ENCODE peak calls at places on chromosome X, in eight cellular contexts. One of them, this sample, is unnamed.

GRCh38 chrX:141341341-141341740 is 99.0 kb upstream of the SPANXC start:
- DNase-seq in Peyer's patch: no peak
- DNase-seq in HepG2: no peak
- DNase-seq in NB4: no peak
- DNase-seq in adrenal gland: no peak
- DNase-seq in GM12892: no peak
- DNase-seq in heart left ventricle: no peak
- DNase-seq in uterus: no peak
- DNase-seq in this sample: no peak

GRCh38 chrX:67893931-67894330 is 350.1 kb downstream of the AR start:
- DNase-seq in Peyer's patch: no peak
- DNase-seq in HepG2: no peak
- DNase-seq in NB4: peak
- DNase-seq in adrenal gland: no peak
- DNase-seq in GM12892: no peak
- DNase-seq in heart left ventricle: no peak
- DNase-seq in uterus: no peak
- DNase-seq in this sample: no peak

GRCh38 chrX:136457303-136457917 is 30.3 kb upstream of the BRS3 start:
- DNase-seq in Peyer's patch: no peak
- DNase-seq in HepG2: no peak
- DNase-seq in NB4: peak
- DNase-seq in adrenal gland: no peak
- DNase-seq in GM12892: no peak
- DNase-seq in heart left ventricle: no peak
- DNase-seq in uterus: no peak
- DNase-seq in this sample: no peak

GRCh38 chrX:141341743-141342142 is 99.4 kb upstream of the SPANXC start:
- DNase-seq in Peyer's patch: no peak
- DNase-seq in HepG2: no peak
- DNase-seq in NB4: no peak
- DNase-seq in adrenal gland: no peak
- DNase-seq in GM12892: no peak
- DNase-seq in heart left ventricle: no peak
- DNase-seq in uterus: no peak
- DNase-seq in this sample: no peak

GRCh38 chrX:97504435-97504834 is 620.7 kb downstream of the RPA4 start:
- DNase-seq in Peyer's patch: no peak
- DNase-seq in HepG2: no peak
- DNase-seq in NB4: no peak
- DNase-seq in adrenal gland: no peak
- DNase-seq in GM12892: no peak
- DNase-seq in heart left ventricle: no peak
- DNase-seq in uterus: no peak
- DNase-seq in this sample: no peak

GRCh38 chrX:34404386-34405070 is 252.6 kb downstream of the TMEM47 start:
- DNase-seq in Peyer's patch: peak
- DNase-seq in HepG2: no peak
- DNase-seq in NB4: no peak
- DNase-seq in adrenal gland: no peak
- DNase-seq in GM12892: no peak
- DNase-seq in heart left ventricle: no peak
- DNase-seq in uterus: peak
- DNase-seq in this sample: no peak

GRCh38 chrX:25198891-25199290 is 183.1 kb upstream of the ARX start:
- DNase-seq in Peyer's patch: no peak
- DNase-seq in HepG2: no peak
- DNase-seq in NB4: no peak
- DNase-seq in adrenal gland: no peak
- DNase-seq in GM12892: no peak
- DNase-seq in heart left ventricle: no peak
- DNase-seq in uterus: no peak
- DNase-seq in this sample: no peak

GRCh38 chrX:43827791-43828190 is 54.5 kb downstream of the MAOB start:
- DNase-seq in Peyer's patch: no peak
- DNase-seq in HepG2: no peak
- DNase-seq in NB4: no peak
- DNase-seq in adrenal gland: no peak
- DNase-seq in GM12892: no peak
- DNase-seq in heart left ventricle: no peak
- DNase-seq in uterus: no peak
- DNase-seq in this sample: no peak

GRCh38 chrX:53246231-53246630 is 21.2 kb upstream of the KDM5C start:
- DNase-seq in Peyer's patch: no peak
- DNase-seq in HepG2: no peak
- DNase-seq in NB4: no peak
- DNase-seq in adrenal gland: no peak
- DNase-seq in GM12892: no peak
- DNase-seq in heart left ventricle: no peak
- DNase-seq in uterus: no peak
- DNase-seq in this sample: no peak

GRCh38 chrX:154428176-154429171 is at the start of gene ATP6AP1:
- DNase-seq in Peyer's patch: peak
- DNase-seq in HepG2: peak
- DNase-seq in NB4: peak
- DNase-seq in adrenal gland: peak
- DNase-seq in GM12892: peak
- DNase-seq in heart left ventricle: peak
- DNase-seq in uterus: peak
- DNase-seq in this sample: peak
- TF ChIP-seq POLR2A in Peyer's patch: peak
- TF ChIP-seq POLR2A in HepG2: no peak
- TF ChIP-seq POLR2A in NB4: peak
- TF ChIP-seq POLR2A in adrenal gland: peak
- TF ChIP-seq POLR2A in GM12892: peak
- TF ChIP-seq POLR2A in heart left ventricle: peak
- TF ChIP-seq POLR2A in uterus: peak
- TF ChIP-seq POLR2A in this sample: peak

GRCh38 chrX:48575642-48576041 is 1.4 kb downstream of the RBM3 start:
- DNase-seq in Peyer's patch: no peak
- DNase-seq in HepG2: no peak
- DNase-seq in NB4: no peak
- DNase-seq in adrenal gland: no peak
- DNase-seq in GM12892: no peak
- DNase-seq in heart left ventricle: no peak
- DNase-seq in uterus: no peak
- DNase-seq in this sample: no peak

GRCh38 chrX:48576108-48576507 is 1.8 kb downstream of the RBM3 start:
- DNase-seq in Peyer's patch: no peak
- DNase-seq in HepG2: no peak
- DNase-seq in NB4: no peak
- DNase-seq in adrenal gland: no peak
- DNase-seq in GM12892: no peak
- DNase-seq in heart left ventricle: no peak
- DNase-seq in uterus: no peak
- DNase-seq in this sample: no peak

GRCh38 chrX:48580662-48581061 is 6.4 kb downstream of the RBM3 start:
- DNase-seq in Peyer's patch: no peak
- DNase-seq in HepG2: no peak
- DNase-seq in NB4: no peak
- DNase-seq in adrenal gland: no peak
- DNase-seq in GM12892: no peak
- DNase-seq in heart left ventricle: no peak
- DNase-seq in uterus: no peak
- DNase-seq in this sample: no peak

GRCh38 chrX:48578661-48579128 is 4.4 kb downstream of the RBM3 start:
- DNase-seq in Peyer's patch: no peak
- DNase-seq in HepG2: no peak
- DNase-seq in NB4: no peak
- DNase-seq in adrenal gland: no peak
- DNase-seq in GM12892: no peak
- DNase-seq in heart left ventricle: no peak
- DNase-seq in uterus: no peak
- DNase-seq in this sample: no peak

DNA sequence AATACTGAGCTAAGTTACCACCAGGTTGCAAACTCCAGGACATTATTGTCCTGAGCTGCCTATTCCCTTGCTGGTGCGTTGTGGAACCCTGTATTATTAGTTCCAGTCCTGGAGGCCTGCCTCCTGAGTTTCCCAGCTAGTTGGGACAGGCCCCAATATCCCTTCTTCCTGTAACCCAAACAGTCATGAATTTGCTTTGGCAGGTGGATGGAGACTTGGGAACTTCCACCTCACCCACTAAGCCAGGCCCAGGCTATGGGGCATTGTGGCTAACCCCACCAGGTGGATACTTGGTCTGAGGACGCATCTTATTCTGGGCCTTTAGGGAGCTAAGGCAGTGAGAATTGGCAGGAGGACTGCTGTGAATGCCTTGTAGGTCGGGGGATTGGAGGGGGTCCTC is 5.0 kb downstream of the RBM3 start:
- DNase-seq in Peyer's patch: no peak
- DNase-seq in HepG2: no peak
- DNase-seq in NB4: no peak
- DNase-seq in adrenal gland: no peak
- DNase-seq in GM12892: no peak
- DNase-seq in heart left ventricle: no peak
- DNase-seq in uterus: no peak
- DNase-seq in this sample: no peak
- TF ChIP-seq POLR2A in Peyer's patch: no peak
- TF ChIP-seq POLR2A in HepG2: no peak
- TF ChIP-seq POLR2A in NB4: no peak
- TF ChIP-seq POLR2A in adrenal gland: no peak
- TF ChIP-seq POLR2A in GM12892: no peak
- TF ChIP-seq POLR2A in heart left ventricle: no peak
- TF ChIP-seq POLR2A in uterus: no peak
- TF ChIP-seq POLR2A in this sample: no peak

GRCh38 chrX:40646489-40647306 is 663 bp downstream of the CXorf38 start:
- DNase-seq in Peyer's patch: peak
- DNase-seq in HepG2: no peak
- DNase-seq in NB4: peak
- DNase-seq in adrenal gland: peak
- DNase-seq in GM12892: peak
- DNase-seq in heart left ventricle: peak
- DNase-seq in uterus: peak
- DNase-seq in this sample: no peak

GRCh38 chrX:40647307-40648197 is at the start of gene CXorf38:
- DNase-seq in Peyer's patch: peak
- DNase-seq in HepG2: peak
- DNase-seq in NB4: peak
- DNase-seq in adrenal gland: peak
- DNase-seq in GM12892: peak
- DNase-seq in heart left ventricle: peak
- DNase-seq in uterus: peak
- DNase-seq in this sample: peak

GRCh38 chrX:40644175-40644574 is 3.2 kb downstream of the CXorf38 start:
- DNase-seq in Peyer's patch: no peak
- DNase-seq in HepG2: no peak
- DNase-seq in NB4: peak
- DNase-seq in adrenal gland: no peak
- DNase-seq in GM12892: no peak
- DNase-seq in heart left ventricle: no peak
- DNase-seq in uterus: no peak
- DNase-seq in this sample: no peak

DNA sequence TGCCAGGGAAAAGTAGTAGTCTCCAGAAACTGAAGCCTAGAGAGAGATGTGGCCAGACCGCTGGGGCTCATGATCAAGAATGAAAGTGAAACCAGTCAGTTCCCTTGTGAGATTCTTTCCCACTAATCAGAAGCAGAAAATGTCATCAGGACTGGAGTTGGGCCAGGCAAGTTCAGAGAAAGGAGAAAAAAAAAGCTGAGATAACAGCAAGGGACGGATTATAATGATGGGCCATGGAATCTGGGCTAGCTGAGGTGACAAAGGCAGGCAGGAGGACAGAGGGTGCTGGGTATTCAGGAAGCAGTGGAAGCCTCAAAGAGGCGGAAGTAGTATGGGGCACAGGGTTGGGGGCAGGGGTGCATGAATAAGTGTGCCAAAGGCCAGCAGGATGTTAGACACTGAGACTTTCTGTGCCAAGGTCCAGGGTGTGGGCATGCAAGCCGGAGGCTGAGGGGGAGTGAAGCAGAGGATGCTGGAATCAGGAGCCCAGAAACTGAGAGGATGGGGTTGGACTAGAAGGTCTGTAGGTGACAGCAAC is 2.5 kb downstream of the CXorf38 start:
- DNase-seq in Peyer's patch: peak
- DNase-seq in HepG2: peak
- DNase-seq in NB4: peak
- DNase-seq in adrenal gland: peak
- DNase-seq in GM12892: peak
- DNase-seq in heart left ventricle: peak
- DNase-seq in uterus: peak
- DNase-seq in this sample: peak
- TF ChIP-seq POLR2A in Peyer's patch: peak
- TF ChIP-seq POLR2A in HepG2: no peak
- TF ChIP-seq POLR2A in NB4: no peak
- TF ChIP-seq POLR2A in adrenal gland: peak
- TF ChIP-seq POLR2A in GM12892: no peak
- TF ChIP-seq POLR2A in heart left ventricle: no peak
- TF ChIP-seq POLR2A in uterus: no peak
- TF ChIP-seq POLR2A in this sample: no peak

DNA sequence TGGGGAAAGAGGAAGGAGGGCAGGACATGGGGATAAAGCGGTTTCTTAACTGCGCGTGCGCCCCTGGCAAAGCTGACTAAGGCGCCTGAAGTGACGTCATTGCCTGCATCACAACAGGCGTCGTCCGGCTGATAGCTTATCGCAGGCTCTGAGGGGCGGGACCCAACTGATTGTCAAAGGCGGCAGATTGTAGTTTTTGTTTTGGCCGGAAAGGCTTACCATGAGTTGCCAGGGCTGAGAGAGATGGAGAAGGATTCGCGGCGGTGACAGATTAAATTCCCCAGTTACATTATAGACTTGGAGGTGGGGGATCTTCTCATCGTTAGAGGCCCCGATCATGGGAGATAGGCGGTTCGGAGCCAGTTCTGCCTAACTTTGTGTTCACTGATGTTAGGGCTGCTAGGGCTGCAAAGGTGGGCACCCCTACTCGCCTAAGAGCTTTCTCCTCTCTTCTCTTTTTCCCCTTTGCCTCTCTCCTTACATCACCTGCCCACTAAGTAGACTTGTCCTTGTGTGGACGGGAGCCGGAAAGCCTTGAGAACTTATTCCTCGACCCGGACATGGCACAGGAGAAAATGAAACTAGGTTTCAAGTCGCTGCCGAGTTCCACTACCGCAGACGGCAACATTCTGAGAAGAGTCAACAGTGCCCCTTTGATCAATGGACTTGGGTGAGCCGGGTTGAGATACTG is 148.9 kb upstream of the PLAC1 start:
- DNase-seq in Peyer's patch: peak
- DNase-seq in HepG2: peak
- DNase-seq in NB4: peak
- DNase-seq in adrenal gland: peak
- DNase-seq in GM12892: peak
- DNase-seq in heart left ventricle: peak
- DNase-seq in uterus: peak
- DNase-seq in this sample: peak
- TF ChIP-seq POLR2A in Peyer's patch: peak
- TF ChIP-seq POLR2A in HepG2: peak
- TF ChIP-seq POLR2A in NB4: peak
- TF ChIP-seq POLR2A in adrenal gland: peak
- TF ChIP-seq POLR2A in GM12892: no peak
- TF ChIP-seq POLR2A in heart left ventricle: peak
- TF ChIP-seq POLR2A in uterus: peak
- TF ChIP-seq POLR2A in this sample: peak